ENCODE peak calls at places on chromosome X, in ten cellular contexts. M is upper lobe of right lung, D is Panc1, S is ovary, W is HCT116, T is psoas muscle, F is aorta, N is fibroblast of lung, Q is lung, O is NT2/D1. X is an unnamed sample. For H3K4me1, the result is how much of the 10 kb centered on the place peaks cover.

GRCh38 chrX:21132686-21133393 is 241.4 kb upstream of the CNKSR2 start:
- DNase-seq in W (no peak), O (no peak), Q (no peak), M (no peak), T (no peak), F (no peak), D (no peak), S (no peak), N (no peak), X (no peak)

GRCh38 chrX:150487369-150488094 is 80.9 kb upstream of the MTM1 start:
- DNase-seq in W (no peak), N (no peak), D (no peak), F (no peak), T (no peak), S (no peak), Q (no peak), O (no peak), M (no peak), X (no peak)

GRCh38 chrX:74902806-74903205 is 22.4 kb downstream of the NEXMIF start:
- DNase-seq in T (no peak), W (no peak), O (no peak), N (no peak), F (no peak), S (no peak), D (no peak), M (no peak), Q (peak), X (no peak)

GRCh38 chrX:139085404-139085803 is 373.9 kb upstream of the FGF13 start:
- DNase-seq in D (no peak), W (no peak), N (no peak), Q (no peak), S (no peak), M (no peak), T (no peak), F (no peak), O (no peak), X (no peak)

GRCh38 chrX:100447563-100448397 is 37.7 kb upstream of the PCDH19 start:
- DNase-seq in N (peak), S (peak), O (peak), Q (peak), D (peak), M (no peak), W (peak), F (peak), T (peak), X (peak)

GRCh38 chrX:129877401-129877800 is 28.6 kb upstream of the UTP14A start:
- DNase-seq in M (no peak), T (no peak), Q (no peak), D (no peak), W (no peak), O (no peak), S (no peak), N (peak), F (no peak), X (no peak)

GRCh38 chrX:51894697-51895336 is 1.4 kb downstream of the MAGED1 start:
- DNase-seq in N (peak), T (peak), O (no peak), S (peak), F (no peak), Q (no peak), M (peak), W (no peak), D (no peak), X (peak)

GRCh38 chrX:106415276-106415895 is 196.4 kb upstream of the RADX start:
- DNase-seq in M (no peak), S (no peak), W (peak), Q (no peak), D (no peak), F (no peak), T (no peak), N (peak), O (peak), X (peak)

GRCh38 chrX:74232859-74233258 is 71.1 kb upstream of the ZCCHC13 start:
- DNase-seq in T (no peak), N (peak), M (no peak), Q (no peak), O (no peak), D (no peak), F (no peak), S (no peak), W (no peak), X (peak)

GRCh38 chrX:56113785-56114436 is 118.2 kb upstream of the KLF8 start:
- DNase-seq in N (no peak), M (peak), D (no peak), S (no peak), W (no peak), Q (no peak), F (peak), T (no peak), O (no peak), X (no peak)

GRCh38 chrX:38882894-38883620 is 81.8 kb downstream of the MID1IP1 start:
- DNase-seq in T (no peak), N (peak), D (peak), Q (no peak), O (no peak), F (peak), M (no peak), W (peak), S (no peak), X (peak)

GRCh38 chrX:111581086-111581485 is 69.6 kb downstream of the SERTM2 start:
- DNase-seq in D (no peak), S (no peak), T (no peak), F (no peak), W (no peak), N (peak), O (no peak), M (no peak), Q (no peak), X (no peak)

GRCh38 chrX:11066812-11067211 is 44.3 kb upstream of the HCCS start:
- DNase-seq in D (no peak), S (no peak), Q (no peak), F (no peak), M (no peak), T (no peak), W (no peak), N (no peak), O (no peak), X (no peak)

GRCh38 chrX:69025802-69026301 is 139.4 kb downstream of the PJA1 start:
- DNase-seq in Q (peak), W (no peak), M (no peak), S (no peak), O (no peak), N (peak), T (no peak), D (no peak), F (no peak), X (peak)

GRCh38 chrX:3191186-3191585 is 149.9 kb downstream of the ARSF start:
- DNase-seq in Q (no peak), S (no peak), W (no peak), N (peak), F (no peak), D (no peak), O (no peak), T (no peak), M (no peak), X (no peak)

GRCh38 chrX:112368371-112368770 is 285.8 kb upstream of the TRPC5 start:
- DNase-seq in S (no peak), F (no peak), Q (no peak), D (no peak), M (no peak), O (no peak), N (no peak), T (no peak), W (no peak), X (no peak)

GRCh38 chrX:131841496-131842410 is 181.3 kb upstream of the STK26 start:
- DNase-seq in S (no peak), M (no peak), Q (peak), O (peak), W (peak), F (no peak), N (peak), T (no peak), D (no peak), X (peak)

GRCh38 chrX:18927558-18927957 is 56.4 kb downstream of the PHKA2 start:
- DNase-seq in N (no peak), W (no peak), T (no peak), S (no peak), Q (no peak), D (no peak), F (no peak), M (no peak), O (no peak), X (no peak)

DNA sequence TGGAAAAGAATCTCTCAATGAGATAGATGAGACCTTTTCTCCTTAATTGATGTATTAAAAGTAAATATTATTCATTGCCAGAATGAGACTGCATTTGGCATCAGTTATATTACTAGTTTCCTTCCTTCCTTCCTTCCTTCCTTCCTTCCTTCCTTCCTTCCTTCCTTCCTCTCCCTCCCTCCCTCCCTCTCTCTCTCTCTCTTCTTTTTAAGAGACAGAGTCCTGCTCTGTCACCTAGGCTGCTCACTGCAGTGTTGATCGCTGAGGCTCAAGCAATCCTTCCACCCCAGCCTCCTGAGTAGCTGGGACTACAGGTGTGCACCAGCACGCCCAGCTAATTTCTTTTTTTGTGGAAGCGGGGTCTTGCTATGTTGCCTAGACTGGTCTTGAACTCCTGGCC is 50.4 kb upstream of the ARX start:
- DNase-seq in N (no peak), F (no peak), Q (no peak), T (no peak), S (no peak), W (no peak), O (no peak), D (no peak), M (no peak), X (no peak)
- H3K4me1 ChIP-seq in N (under half), F (under half), Q (under half), T (under half), S (under half), W (under half), O (under half), D (under half), M (under half), X (under half)

DNA sequence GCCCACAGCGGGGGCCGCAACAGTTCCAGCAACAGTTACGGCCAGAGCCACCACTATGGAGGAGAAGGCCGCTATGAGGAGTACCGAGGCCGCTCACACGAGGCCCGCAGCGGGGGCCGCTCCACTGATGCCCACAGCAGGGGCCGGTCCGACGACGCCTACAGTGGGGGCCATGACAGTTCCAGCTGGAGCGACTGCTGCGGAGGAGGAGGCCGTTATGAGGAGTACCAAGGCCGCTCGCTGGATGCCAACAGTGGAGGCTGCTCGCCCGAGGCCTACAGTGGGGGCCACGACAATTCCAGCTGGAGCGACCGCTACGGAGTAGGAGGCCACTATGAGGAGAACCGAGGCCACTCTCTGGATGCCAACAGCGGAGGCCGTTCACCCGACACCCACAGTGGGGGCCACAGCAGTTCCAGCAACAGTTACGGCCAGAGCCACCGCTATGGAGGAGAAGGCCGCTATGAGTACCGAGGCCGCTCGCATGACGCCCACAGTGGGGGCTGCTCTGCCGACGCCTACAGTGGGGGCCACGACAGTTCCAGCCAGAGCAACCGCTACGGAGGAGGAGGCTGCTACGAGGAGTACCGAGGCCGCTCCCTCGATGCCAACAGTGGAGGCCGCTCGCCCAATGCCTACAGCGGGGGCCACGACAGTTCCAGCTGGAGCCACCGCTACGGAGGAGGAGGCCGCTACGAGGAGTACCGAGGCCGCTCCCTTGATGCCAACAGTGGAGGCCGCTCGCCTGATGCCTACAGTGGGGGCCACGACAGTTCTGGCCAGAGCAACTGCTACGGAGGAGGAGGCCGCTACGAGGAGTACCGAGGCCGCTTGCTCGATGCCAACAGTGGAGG is 1.7 kb downstream of the RBMXL3 start:
- DNase-seq in D (no peak), S (no peak), N (no peak), O (no peak), M (no peak), Q (no peak), F (no peak), W (no peak), T (peak), X (no peak)
- H3K4me1 ChIP-seq in D (under half), S (under half), N (under half), O (under half), M (under half), Q (under half), F (under half), W (under half), T (under half), X (under half)

DNA sequence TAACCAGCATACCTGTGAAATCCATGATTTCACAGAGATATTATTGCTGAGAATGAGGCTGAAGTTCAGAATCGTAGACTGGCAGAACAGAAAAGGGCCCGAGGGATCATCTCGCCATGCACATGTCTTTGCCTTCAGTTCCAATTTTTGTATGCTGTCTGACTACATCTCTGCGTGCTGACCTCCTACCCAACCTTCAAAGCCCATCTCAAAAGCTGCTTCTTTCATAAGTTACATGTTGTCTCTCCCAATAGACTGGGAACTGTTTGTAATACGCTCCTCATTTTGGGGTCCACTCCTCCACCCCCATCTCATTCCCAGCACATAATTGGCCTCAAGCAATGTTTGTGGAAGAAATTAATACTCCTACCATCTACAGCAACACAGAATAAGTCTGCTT is 78.2 kb downstream of the RTL5 start:
- DNase-seq in W (no peak), S (no peak), N (no peak), T (no peak), M (no peak), O (no peak), F (no peak), D (no peak), Q (no peak), X (no peak)
- H3K4me1 ChIP-seq in W (under half), S (under half), N (under half), T (under half), M (under half), O (under half), F (under half), D (under half), Q (under half), X (under half)

DNA sequence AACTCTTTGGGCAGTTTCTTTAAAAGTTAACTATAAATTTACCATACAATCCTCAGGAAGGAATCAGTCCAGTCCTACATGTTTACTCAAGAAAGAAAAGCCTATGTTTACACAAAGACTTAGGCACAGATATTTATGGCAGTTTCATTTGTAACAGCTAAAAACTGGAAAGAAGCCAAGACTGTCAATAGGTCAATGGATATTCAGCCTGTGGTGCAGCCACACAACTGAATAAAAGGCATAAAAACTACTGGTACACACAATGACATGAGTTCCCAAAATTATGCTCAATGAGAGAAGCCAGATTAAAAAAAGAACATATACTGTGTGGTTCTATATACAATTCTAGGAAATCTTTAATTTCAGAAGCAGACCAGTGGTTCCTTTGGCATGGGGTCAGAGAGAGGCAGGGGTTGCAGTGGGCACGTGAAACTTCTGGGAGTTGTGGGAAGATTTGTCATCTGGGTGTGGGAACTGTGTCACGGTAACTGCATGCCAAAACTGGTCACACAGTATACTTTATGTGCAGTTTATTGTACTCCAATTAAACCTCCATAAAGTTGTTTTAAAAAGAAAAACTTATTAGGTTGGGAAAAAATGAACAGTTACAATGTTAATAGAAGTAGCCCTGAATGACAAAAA is 26.8 kb upstream of the STS start:
- DNase-seq in W (no peak), M (no peak), F (no peak), Q (no peak), S (no peak), T (no peak), N (peak), O (no peak), D (no peak), X (peak)
- H3K4me1 ChIP-seq in W (under half), M (under half), F (under half), Q (under half), S (under half), T (under half), N (under half), O (under half), D (under half), X (under half)

X was measured in adipocyte.